ENCODE peak calls at places on chromosomes 5 and 9, in four cellular contexts. One of them, this sample, is unnamed.

GRCh38 chr5:157689942-157690689 is 18.8 kb downstream of the C5orf52 start:
- DNase-seq in hippocampal formation: no peak
- DNase-seq in stimulated activated CD4-positive, alpha-beta T cell treated with anti-CD3 and anti-CD28 coated beads, Interleukin-15, amount 100 ng/mL, for 1 hour: no peak
- DNase-seq in choroid plexus epithelial cell: peak; percentile 7
- DNase-seq in this sample: no peak

GRCh38 chr5:129554134-129554904 is 94.2 kb downstream of the ADAMTS19 start:
- DNase-seq in hippocampal formation: no peak
- DNase-seq in stimulated activated CD4-positive, alpha-beta T cell treated with anti-CD3 and anti-CD28 coated beads, Interleukin-15, amount 100 ng/mL, for 1 hour: no peak
- DNase-seq in choroid plexus epithelial cell: no peak
- DNase-seq in this sample: no peak

GRCh38 chr5:172602712-172603289 is 38.3 kb upstream of the NEURL1B start:
- DNase-seq in hippocampal formation: no peak
- DNase-seq in stimulated activated CD4-positive, alpha-beta T cell treated with anti-CD3 and anti-CD28 coated beads, Interleukin-15, amount 100 ng/mL, for 1 hour: no peak
- DNase-seq in choroid plexus epithelial cell: no peak
- DNase-seq in this sample: no peak

GRCh38 chr5:33936004-33936380 is 194 bp upstream of the RXFP3 start:
- DNase-seq in choroid plexus epithelial cell: peak; percentile 72
- DNase-seq in hippocampal formation: no peak
- DNase-seq in stimulated activated CD4-positive, alpha-beta T cell treated with anti-CD3 and anti-CD28 coated beads, Interleukin-15, amount 100 ng/mL, for 1 hour: no peak
- DNase-seq in this sample: no peak

GRCh38 chr5:135966165-135966564 is 11.4 kb upstream of the LECT2 start:
- DNase-seq in choroid plexus epithelial cell: no peak
- DNase-seq in hippocampal formation: no peak
- DNase-seq in stimulated activated CD4-positive, alpha-beta T cell treated with anti-CD3 and anti-CD28 coated beads, Interleukin-15, amount 100 ng/mL, for 1 hour: no peak
- DNase-seq in this sample: no peak

GRCh38 chr5:137836301-137836700 is 31.4 kb upstream of the MYOT start:
- DNase-seq in hippocampal formation: peak; percentile 36
- DNase-seq in choroid plexus epithelial cell: peak; percentile 12
- DNase-seq in stimulated activated CD4-positive, alpha-beta T cell treated with anti-CD3 and anti-CD28 coated beads, Interleukin-15, amount 100 ng/mL, for 1 hour: no peak
- DNase-seq in this sample: no peak

GRCh38 chr9:89457376-89457855 is 40.5 kb downstream of the SEMA4D start:
- DNase-seq in stimulated activated CD4-positive, alpha-beta T cell treated with anti-CD3 and anti-CD28 coated beads, Interleukin-15, amount 100 ng/mL, for 1 hour: no peak
- DNase-seq in hippocampal formation: no peak
- DNase-seq in choroid plexus epithelial cell: no peak
- DNase-seq in this sample: no peak

GRCh38 chr5:127492854-127493738 is 24.3 kb upstream of the PRRC1 start:
- DNase-seq in choroid plexus epithelial cell: peak; percentile 63
- DNase-seq in stimulated activated CD4-positive, alpha-beta T cell treated with anti-CD3 and anti-CD28 coated beads, Interleukin-15, amount 100 ng/mL, for 1 hour: no peak
- DNase-seq in hippocampal formation: peak; percentile 90
- DNase-seq in this sample: no peak

GRCh38 chr5:39714036-39714698 is 289.4 kb upstream of the DAB2 start:
- DNase-seq in stimulated activated CD4-positive, alpha-beta T cell treated with anti-CD3 and anti-CD28 coated beads, Interleukin-15, amount 100 ng/mL, for 1 hour: no peak
- DNase-seq in choroid plexus epithelial cell: peak; percentile 87
- DNase-seq in hippocampal formation: peak; percentile 39
- DNase-seq in this sample: no peak

GRCh38 chr9:134066923-134067851 is 639 bp downstream of the BRD3 start:
- DNase-seq in stimulated activated CD4-positive, alpha-beta T cell treated with anti-CD3 and anti-CD28 coated beads, Interleukin-15, amount 100 ng/mL, for 1 hour: no peak
- DNase-seq in hippocampal formation: no peak
- DNase-seq in choroid plexus epithelial cell: no peak
- DNase-seq in this sample: no peak

GRCh38 chr9:14692918-14693861 is at the start of gene ZDHHC21:
- DNase-seq in hippocampal formation: no peak
- DNase-seq in choroid plexus epithelial cell: peak; percentile 48
- DNase-seq in stimulated activated CD4-positive, alpha-beta T cell treated with anti-CD3 and anti-CD28 coated beads, Interleukin-15, amount 100 ng/mL, for 1 hour: peak; percentile 19
- DNase-seq in this sample: no peak

GRCh38 chr5:138440226-138441073 is 1.6 kb downstream of the REEP2 start:
- DNase-seq in stimulated activated CD4-positive, alpha-beta T cell treated with anti-CD3 and anti-CD28 coated beads, Interleukin-15, amount 100 ng/mL, for 1 hour: no peak
- DNase-seq in hippocampal formation: no peak
- DNase-seq in choroid plexus epithelial cell: no peak
- DNase-seq in this sample: no peak

GRCh38 chr5:170275376-170275994 is 22.1 kb downstream of the LCP2 start:
- DNase-seq in stimulated activated CD4-positive, alpha-beta T cell treated with anti-CD3 and anti-CD28 coated beads, Interleukin-15, amount 100 ng/mL, for 1 hour: no peak
- DNase-seq in choroid plexus epithelial cell: no peak
- DNase-seq in hippocampal formation: no peak
- DNase-seq in this sample: no peak

GRCh38 chr9:110291921-110292575 is 35.7 kb upstream of the TXN start:
- DNase-seq in stimulated activated CD4-positive, alpha-beta T cell treated with anti-CD3 and anti-CD28 coated beads, Interleukin-15, amount 100 ng/mL, for 1 hour: no peak
- DNase-seq in choroid plexus epithelial cell: no peak
- DNase-seq in hippocampal formation: no peak
- DNase-seq in this sample: no peak

GRCh38 chr9:86706391-86706790 is 240.9 kb downstream of the GAS1 start:
- DNase-seq in hippocampal formation: no peak
- DNase-seq in stimulated activated CD4-positive, alpha-beta T cell treated with anti-CD3 and anti-CD28 coated beads, Interleukin-15, amount 100 ng/mL, for 1 hour: no peak
- DNase-seq in choroid plexus epithelial cell: peak; percentile 44
- DNase-seq in this sample: no peak

GRCh38 chr5:130616161-130616560 is 548.9 kb downstream of the HINT1 start:
- DNase-seq in hippocampal formation: no peak
- DNase-seq in stimulated activated CD4-positive, alpha-beta T cell treated with anti-CD3 and anti-CD28 coated beads, Interleukin-15, amount 100 ng/mL, for 1 hour: no peak
- DNase-seq in choroid plexus epithelial cell: peak; percentile 12
- DNase-seq in this sample: no peak

GRCh38 chr9:35645736-35646582 is 4.8 kb downstream of the SIT1 start:
- DNase-seq in hippocampal formation: peak; percentile 40
- DNase-seq in choroid plexus epithelial cell: peak; percentile 54
- DNase-seq in stimulated activated CD4-positive, alpha-beta T cell treated with anti-CD3 and anti-CD28 coated beads, Interleukin-15, amount 100 ng/mL, for 1 hour: no peak
- DNase-seq in this sample: no peak

GRCh38 chr9:105950448-105950847 is 256.1 kb downstream of the TMEM38B start:
- DNase-seq in choroid plexus epithelial cell: no peak
- DNase-seq in stimulated activated CD4-positive, alpha-beta T cell treated with anti-CD3 and anti-CD28 coated beads, Interleukin-15, amount 100 ng/mL, for 1 hour: no peak
- DNase-seq in hippocampal formation: no peak
- DNase-seq in this sample: no peak

GRCh38 chr5:36928947-36929346 is 52.4 kb downstream of the NIPBL start:
- DNase-seq in hippocampal formation: no peak
- DNase-seq in choroid plexus epithelial cell: peak; percentile 69
- DNase-seq in stimulated activated CD4-positive, alpha-beta T cell treated with anti-CD3 and anti-CD28 coated beads, Interleukin-15, amount 100 ng/mL, for 1 hour: no peak
- DNase-seq in this sample: no peak

GRCh38 chr5:1478333-1478732 is 33.1 kb upstream of the SLC6A3 start:
- DNase-seq in stimulated activated CD4-positive, alpha-beta T cell treated with anti-CD3 and anti-CD28 coated beads, Interleukin-15, amount 100 ng/mL, for 1 hour: no peak
- DNase-seq in hippocampal formation: no peak
- DNase-seq in choroid plexus epithelial cell: no peak
- DNase-seq in this sample: no peak

GRCh38 chr5:169933127-169933526 is 47.2 kb downstream of the INSYN2B start:
- DNase-seq in stimulated activated CD4-positive, alpha-beta T cell treated with anti-CD3 and anti-CD28 coated beads, Interleukin-15, amount 100 ng/mL, for 1 hour: no peak
- DNase-seq in choroid plexus epithelial cell: no peak
- DNase-seq in hippocampal formation: no peak
- DNase-seq in this sample: no peak

GRCh38 chr9:124133752-124134151 is 122.2 kb downstream of the LHX2 start:
- DNase-seq in choroid plexus epithelial cell: peak; percentile 58
- DNase-seq in stimulated activated CD4-positive, alpha-beta T cell treated with anti-CD3 and anti-CD28 coated beads, Interleukin-15, amount 100 ng/mL, for 1 hour: no peak
- DNase-seq in hippocampal formation: peak; percentile 28
- DNase-seq in this sample: no peak

GRCh38 chr9:126431112-126431742 is 104.6 kb downstream of the MVB12B start:
- DNase-seq in stimulated activated CD4-positive, alpha-beta T cell treated with anti-CD3 and anti-CD28 coated beads, Interleukin-15, amount 100 ng/mL, for 1 hour: no peak
- DNase-seq in hippocampal formation: no peak
- DNase-seq in choroid plexus epithelial cell: no peak
- DNase-seq in this sample: no peak

GRCh38 chr9:100492952-100493351 is 20.0 kb downstream of the TMEFF1 start:
- DNase-seq in choroid plexus epithelial cell: peak; percentile 38
- DNase-seq in stimulated activated CD4-positive, alpha-beta T cell treated with anti-CD3 and anti-CD28 coated beads, Interleukin-15, amount 100 ng/mL, for 1 hour: no peak
- DNase-seq in hippocampal formation: peak; percentile 28
- DNase-seq in this sample: peak; percentile 15